ENCODE peak calls at places on chromosomes 7 and 10, in six cellular contexts. I is stimulated activated naive CD8-positive, alpha-beta T cell treated with anti-CD3 and anti-CD28 coated beads, Interleukin-15, Interleukin-2, amounts not matched to agents 100 U/mL and 50 U/mL, for 24 hours; O is mammary epithelial cell; G is endothelial cell; V is fibroblast of the aortic adventitia; Q is HEK293T. A is an unnamed sample.

GRCh38 chr10:107409517-107409916 is 245.0 kb upstream of the SORCS1 start:
- DNase-seq in I (no peak), G (peak), Q (no peak), O (peak), V (peak), A (peak)

GRCh38 chr7:106177738-106178592 is 65.9 kb upstream of the SYPL1 start:
- DNase-seq in I (no peak), G (no peak), O (no peak), Q (no peak), V (no peak), A (no peak)

GRCh38 chr10:73251683-73252444 is 580 bp downstream of the MRPS16 start:
- DNase-seq in O (no peak), G (peak), V (no peak), I (peak), Q (peak), A (no peak)

GRCh38 chr7:111758332-111758731 is 196.0 kb upstream of the IMMP2L start:
- DNase-seq in Q (no peak), I (no peak), V (no peak), G (no peak), O (no peak), A (no peak)

GRCh38 chr10:105950410-105950809 is 1214.1 kb downstream of the SORCS1 start:
- DNase-seq in I (peak), V (peak), Q (peak), O (peak), G (peak), A (peak)

GRCh38 chr7:89607797-89608196 is 546.5 kb upstream of the STEAP1 start:
- DNase-seq in O (no peak), Q (no peak), G (no peak), I (no peak), V (no peak), A (no peak)

GRCh38 chr10:10500941-10501340 is 516.7 kb upstream of the CELF2 start:
- DNase-seq in O (no peak), V (peak), G (no peak), Q (no peak), I (no peak), A (peak)

GRCh38 chr10:79346388-79347225 is 662 bp upstream of the PPIF start:
- DNase-seq in I (no peak), Q (no peak), O (no peak), G (no peak), V (no peak), A (no peak)

GRCh38 chr10:93287775-93288174 is 194.4 kb downstream of the MYOF start:
- DNase-seq in Q (no peak), V (no peak), G (no peak), I (no peak), O (no peak), A (no peak)

GRCh38 chr7:92767427-92767826 is 68.9 kb downstream of the CDK6 start:
- DNase-seq in I (no peak), V (peak), Q (no peak), G (no peak), O (peak), A (peak)

GRCh38 chr7:29132980-29133379 is 13.4 kb downstream of the CPVL start:
- DNase-seq in I (no peak), Q (no peak), G (no peak), V (no peak), O (no peak), A (no peak)

GRCh38 chr7:3916146-3916545 is 615.1 kb downstream of the SDK1 start:
- DNase-seq in O (peak), V (no peak), Q (no peak), G (no peak), I (no peak), A (no peak)

GRCh38 chr10:88042162-88043100 is 179.0 kb downstream of the PTEN start:
- DNase-seq in O (peak), Q (no peak), I (no peak), V (peak), G (no peak), A (peak)

GRCh38 chr7:159062596-159062995 is 82.1 kb downstream of the VIPR2 start:
- DNase-seq in O (no peak), Q (no peak), I (no peak), V (no peak), G (no peak), A (no peak)

GRCh38 chr10:111084346-111085255 is 7.8 kb downstream of the ADRA2A start:
- DNase-seq in I (no peak), Q (no peak), G (no peak), V (no peak), O (no peak), A (peak)

GRCh38 chr10:86944471-86944870 is 12.9 kb downstream of the MMRN2 start:
- DNase-seq in G (no peak), Q (no peak), I (no peak), V (peak), O (peak), A (peak)

GRCh38 chr7:113521468-113521867 is 397.3 kb downstream of the PPP1R3A start:
- DNase-seq in Q (no peak), O (peak), V (no peak), G (no peak), I (no peak), A (no peak)

GRCh38 chr10:86139066-86139657 is 227.4 kb downstream of the GRID1 start:
- DNase-seq in I (peak), V (no peak), G (peak), O (no peak), Q (peak), A (no peak)

GRCh38 chr7:47621347-47621746 is 39.4 kb upstream of the TNS3 start:
- DNase-seq in G (no peak), O (no peak), I (no peak), Q (no peak), V (no peak), A (no peak)

GRCh38 chr7:86939197-86939814 is 120.1 kb downstream of the ELAPOR2 start:
- DNase-seq in G (peak), O (peak), I (peak), Q (peak), V (peak), A (peak)

GRCh38 chr10:74637685-74638084 is 188.7 kb upstream of the KAT6B start:
- DNase-seq in Q (no peak), I (no peak), O (no peak), V (no peak), G (no peak), A (no peak)

GRCh38 chr7:78015574-78016260 is 217.1 kb downstream of the PHTF2 start:
- DNase-seq in I (no peak), G (no peak), O (no peak), Q (no peak), V (peak), A (no peak)